ENCODE peak calls at places on chromosomes 16 and 17, in six cellular contexts. J is body of pancreas, E is lower leg skin, H is A549, X is GM12878, I is right lobe of liver. S is an unnamed sample.

GRCh38 chr16:21167929-21168602 is 9.6 kb downstream of the LDAF1 start:
- DNase-seq in E (no peak), I (no peak), X (no peak), J (no peak), H (no peak), S (no peak)

GRCh38 chr16:70714526-70715112 is 28.8 kb upstream of the MTSS2 start:
- DNase-seq in X (no peak), H (no peak), E (no peak), I (no peak), J (no peak), S (no peak)

GRCh38 chr16:19113577-19114358 is at the start of gene ITPRIPL2:
- DNase-seq in I (peak), J (peak), H (peak), E (peak), X (no peak), S (no peak)

GRCh38 chr17:44266402-44267164 is 1.4 kb downstream of the SLC4A1 start:
- DNase-seq in I (no peak), E (no peak), J (no peak), X (no peak), H (peak), S (no peak)

GRCh38 chr17:32822996-32823395 is 53.9 kb downstream of the MYO1D start:
- DNase-seq in E (no peak), X (no peak), H (no peak), I (no peak), J (no peak), S (no peak)

GRCh38 chr17:386145-386876 is 33.7 kb upstream of the RPH3AL start:
- DNase-seq in J (peak), E (peak), H (peak), I (peak), X (no peak), S (no peak)

GRCh38 chr16:14177704-14178103 is 106.6 kb downstream of the MRTFB start:
- DNase-seq in E (no peak), X (no peak), H (no peak), I (no peak), J (no peak), S (no peak)

GRCh38 chr17:72745241-72745640 is 347.2 kb downstream of the SLC39A11 start:
- DNase-seq in E (no peak), I (no peak), X (no peak), H (no peak), J (no peak), S (no peak)

GRCh38 chr17:76726766-76727718 is at the start of gene METTL23:
- DNase-seq in E (peak), X (no peak), J (peak), I (peak), H (peak), S (no peak)
- TF ChIP-seq POLR2A in E (no peak), X (peak), J (no peak), I (no peak), H (peak), S (no peak)

GRCh38 chr17:15398291-15398690 is 56.9 kb upstream of the TEKT3 start:
- DNase-seq in X (no peak), H (no peak), E (no peak), I (no peak), J (no peak), S (no peak)

GRCh38 chr17:15403276-15403939 is 62.0 kb upstream of the TEKT3 start:
- DNase-seq in X (no peak), E (no peak), H (no peak), I (no peak), J (no peak), S (no peak)

GRCh38 chr17:15398736-15399331 is 57.4 kb upstream of the TEKT3 start:
- DNase-seq in J (no peak), E (peak), H (peak), I (no peak), X (no peak), S (no peak)

GRCh38 chr17:15397605-15398004 is 56.2 kb upstream of the TEKT3 start:
- DNase-seq in H (no peak), X (no peak), E (no peak), J (no peak), I (no peak), S (no peak)

GRCh38 chr17:15399443-15399842 is 58.0 kb upstream of the TEKT3 start:
- DNase-seq in I (no peak), J (no peak), X (no peak), H (no peak), E (peak), S (no peak)
- TF ChIP-seq CTCF in I (no peak), J (no peak), X (no peak), H (no peak), E (no peak), S (no peak)

GRCh38 chr16:8798535-8799157 is 1.0 kb downstream of the PMM2 start:
- DNase-seq in X (no peak), H (no peak), E (no peak), J (no peak), I (no peak), S (no peak)
- TF ChIP-seq POLR2A in X (no peak), H (no peak), E (no peak), J (no peak), I (no peak), S (no peak)

GRCh38 chr17:63442549-63443035 is 3.5 kb downstream of the CYB561 start:
- DNase-seq in H (peak), I (no peak), X (no peak), E (no peak), J (peak), S (no peak)
- TF ChIP-seq CTCF in H (peak), I (no peak), X (peak), E (no peak), J (peak), S (no peak)